ENCODE peak calls at places on chromosome X, in six cellular contexts. Q, F, V, J, Y and T are unnamed samples.

GRCh38 chrX:54808109-54808604 is 612 bp downstream of the MAGED2 start:
- DNase-seq in Q (no peak), F (peak), V (peak), J (peak), Y (peak), T (peak)

GRCh38 chrX:106220177-106220576 is 52.1 kb downstream of the PWWP3B start:
- DNase-seq in Q (no peak), F (no peak), V (no peak), J (no peak), Y (no peak), T (no peak)

GRCh38 chrX:23785564-23785963 is 2.6 kb downstream of the SAT1 start:
- DNase-seq in Q (no peak), F (no peak), V (peak), J (no peak), Y (no peak), T (no peak)

GRCh38 chrX:39609941-39610340 is 487.8 kb downstream of the BCOR start:
- DNase-seq in Q (no peak), F (no peak), V (no peak), J (no peak), Y (no peak), T (no peak)

GRCh38 chrX:39688576-39689373 is 409.0 kb downstream of the BCOR start:
- DNase-seq in Q (peak), F (no peak), V (peak), J (peak), Y (peak), T (peak)

GRCh38 chrX:149757206-149758067 is 16.4 kb upstream of the HSFX1 start:
- DNase-seq in Q (no peak), F (no peak), V (no peak), J (no peak), Y (no peak), T (no peak)

GRCh38 chrX:44844204-44844603 is 383 bp downstream of the DUSP21 start:
- DNase-seq in Q (no peak), F (no peak), V (no peak), J (no peak), Y (no peak), T (no peak)

GRCh38 chrX:1486177-1486576 is 33.5 kb upstream of the ASMTL start:
- DNase-seq in Q (no peak), F (no peak), V (no peak), J (no peak), Y (no peak), T (no peak)